ENCODE peak calls at places on chromosome 11, in ten cellular contexts. O, V, N, K, Q, J, Y, W, U and Z are unnamed samples.

GRCh38 chr11:75229466-75229865 is 11.1 kb upstream of the TPBGL start:
- DNase-seq in Q (no peak), Y (no peak), K (no peak), O (no peak), W (no peak), N (no peak), J (no peak), V (no peak), U (no peak), Z (peak)

GRCh38 chr11:85680897-85681296 is 5.1 kb downstream of the CCDC89 start:
- DNase-seq in K (no peak), Q (no peak), N (no peak), W (no peak), Y (no peak), J (no peak), U (no peak), O (no peak), V (no peak), Z (no peak)

GRCh38 chr11:65291613-65292012 is 23.1 kb upstream of the CDC42EP2 start:
- DNase-seq in V (no peak), U (no peak), Y (peak), Q (no peak), K (no peak), O (peak), J (peak), W (no peak), N (peak), Z (no peak)

GRCh38 chr11:81749245-81749644 is 984.4 kb downstream of the FAM181B start:
- DNase-seq in N (no peak), W (no peak), K (no peak), Y (no peak), O (no peak), J (no peak), V (no peak), Q (no peak), U (no peak), Z (no peak)

GRCh38 chr11:76385903-76386302 is 4.8 kb downstream of the GVQW3 start:
- DNase-seq in U (no peak), K (no peak), O (no peak), N (peak), W (no peak), Y (no peak), Q (no peak), V (no peak), J (no peak), Z (no peak)

GRCh38 chr11:131649861-131650260 is 279.4 kb downstream of the NTM start:
- DNase-seq in K (no peak), N (no peak), V (no peak), O (no peak), Q (no peak), J (no peak), Y (no peak), U (no peak), W (no peak), Z (no peak)

GRCh38 chr11:75691804-75692203 is 23.0 kb upstream of the MAP6 start:
- DNase-seq in W (no peak), Y (no peak), O (no peak), V (no peak), U (no peak), J (no peak), N (no peak), Q (no peak), K (no peak), Z (no peak)

GRCh38 chr11:76615950-76616349 is 54.6 kb downstream of the LRRC32 start:
- DNase-seq in U (no peak), Y (no peak), K (no peak), V (no peak), N (no peak), J (peak), Q (no peak), W (no peak), O (peak), Z (no peak)

GRCh38 chr11:111376453-111376871 is 2.6 kb downstream of the POU2AF1 start:
- DNase-seq in J (no peak), K (no peak), V (no peak), W (no peak), Q (no peak), Y (no peak), O (no peak), N (no peak), U (no peak), Z (no peak)

GRCh38 chr11:78715639-78716311 is 141.1 kb upstream of the NARS2 start:
- DNase-seq in W (peak), U (no peak), V (peak), O (peak), Y (peak), Q (peak), J (peak), K (no peak), N (peak), Z (no peak)

GRCh38 chr11:14052198-14052597 is 89.7 kb downstream of the SPON1 start:
- DNase-seq in J (no peak), U (no peak), Q (no peak), K (no peak), V (no peak), Y (no peak), W (no peak), N (no peak), O (no peak), Z (no peak)

GRCh38 chr11:128336203-128336602 is 251.2 kb downstream of the ETS1 start:
- DNase-seq in Q (no peak), W (peak), V (no peak), Y (peak), U (no peak), N (no peak), O (peak), K (peak), J (peak), Z (no peak)

DNA sequence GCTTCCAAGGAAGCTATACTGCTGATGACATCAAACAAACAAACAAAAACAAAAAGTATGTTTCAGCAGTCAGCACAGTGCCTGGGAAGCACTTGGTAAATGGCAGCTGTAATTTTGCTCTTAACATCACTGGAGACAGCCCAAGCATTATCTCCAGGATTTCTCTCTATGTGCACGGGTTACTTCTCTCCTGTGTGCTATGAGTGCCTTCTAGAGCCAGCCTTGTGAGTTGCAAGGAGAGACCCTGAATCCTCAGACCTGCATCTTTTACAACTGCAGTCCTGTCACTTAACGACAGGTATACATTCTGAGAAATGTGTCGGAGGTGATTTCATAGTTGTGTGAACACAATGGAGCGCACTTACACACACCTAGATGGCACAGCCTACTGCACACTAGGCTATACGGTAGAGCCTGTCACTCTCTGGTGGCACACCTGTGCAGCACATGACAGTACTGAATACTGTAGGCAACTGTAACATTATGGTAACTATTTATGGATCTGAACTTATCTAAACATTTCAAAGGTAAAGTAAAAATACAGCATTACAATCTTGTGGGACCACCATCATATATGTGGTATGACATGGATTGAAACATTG is 662.5 kb upstream of the B3GAT1 start:
- DNase-seq in Q (no peak), V (no peak), K (no peak), N (peak), Y (no peak), W (no peak), U (no peak), J (peak), O (no peak), Z (no peak)
- TF ChIP-seq CTCF in Q (peak), V (no peak), K (no peak), N (peak), Y (peak), W (no peak), U (no peak), J (peak), O (no peak), Z (no peak)

DNA sequence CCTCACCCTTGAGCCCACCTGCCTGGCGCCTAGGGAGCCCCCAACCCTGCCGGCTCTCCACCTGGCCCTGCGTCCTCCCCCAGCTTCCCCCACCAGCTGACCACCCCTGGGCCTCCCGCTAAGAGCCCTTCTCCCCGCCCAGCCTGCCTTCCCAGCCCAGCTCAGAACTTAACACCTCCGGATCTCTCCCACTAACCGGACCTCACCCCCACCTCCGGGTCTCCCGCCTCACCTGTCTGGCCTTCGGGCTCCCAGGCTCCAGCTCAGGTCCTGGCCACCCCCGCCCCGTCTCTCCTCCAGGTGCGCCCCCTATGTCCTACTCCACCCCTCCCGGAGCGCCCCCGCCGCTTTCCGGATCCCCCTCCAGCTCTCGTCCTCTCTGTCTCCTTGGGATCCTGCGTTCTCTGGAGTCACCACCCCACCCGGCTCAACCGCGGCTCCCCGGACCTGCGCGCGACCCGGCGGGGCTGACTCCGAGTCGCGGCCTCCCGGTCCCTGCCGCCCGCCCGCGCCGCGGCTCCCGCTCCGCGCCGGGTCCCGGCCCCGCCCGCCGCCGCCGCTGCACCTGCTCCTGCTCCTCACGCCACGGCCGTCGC is at the start of gene KCNJ11:
- DNase-seq in O (no peak), Q (no peak), N (no peak), U (no peak), J (no peak), V (no peak), W (no peak), K (no peak), Y (no peak), Z (no peak)
- TF ChIP-seq CTCF in O (no peak), Q (no peak), N (no peak), U (no peak), J (no peak), V (no peak), W (no peak), K (no peak), Y (no peak), Z (no peak)

GRCh38 chr11:113675565-113675964 is 30.5 kb downstream of the TMPRSS5 start:
- DNase-seq in K (no peak), Q (no peak), N (no peak), U (no peak), V (no peak), Y (no peak), W (no peak), J (no peak), O (no peak), Z (no peak)
- TF ChIP-seq CTCF in K (no peak), Q (no peak), N (no peak), U (no peak), V (no peak), Y (no peak), W (no peak), J (no peak), O (no peak), Z (no peak)

GRCh38 chr11:2955896-2956476 is 26.8 kb upstream of the PHLDA2 start:
- DNase-seq in O (no peak), Y (no peak), Q (no peak), W (no peak), V (no peak), U (no peak), N (no peak), K (no peak), J (peak), Z (no peak)
- TF ChIP-seq CTCF in O (no peak), Y (no peak), Q (no peak), W (no peak), V (no peak), U (no peak), N (no peak), K (no peak), J (peak), Z (no peak)

DNA sequence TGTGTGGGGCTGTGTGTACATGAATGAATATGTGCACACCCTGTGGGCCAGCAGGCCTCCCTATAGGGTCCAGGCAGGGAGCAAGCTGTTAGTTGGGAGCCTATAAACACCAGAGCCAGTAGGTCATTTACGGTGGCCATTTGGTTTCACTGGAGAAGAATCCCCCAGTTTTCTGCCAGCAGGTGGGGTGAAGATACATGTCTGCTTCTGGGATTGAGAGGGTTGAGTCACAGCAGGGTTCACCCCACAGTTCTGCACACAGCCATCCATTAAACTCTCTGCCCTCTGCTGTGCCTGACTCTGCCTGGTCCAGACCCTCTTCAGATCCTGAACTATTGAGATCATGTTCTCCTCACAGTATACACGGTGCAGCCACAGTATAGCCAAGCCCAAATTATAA is 34.9 kb downstream of the BARX2 start:
- DNase-seq in K (no peak), W (no peak), J (no peak), N (peak), O (no peak), V (no peak), Y (no peak), Q (no peak), U (no peak), Z (no peak)
- TF ChIP-seq CTCF in K (no peak), W (no peak), J (no peak), N (peak), O (no peak), V (no peak), Y (no peak), Q (no peak), U (no peak), Z (no peak)

DNA sequence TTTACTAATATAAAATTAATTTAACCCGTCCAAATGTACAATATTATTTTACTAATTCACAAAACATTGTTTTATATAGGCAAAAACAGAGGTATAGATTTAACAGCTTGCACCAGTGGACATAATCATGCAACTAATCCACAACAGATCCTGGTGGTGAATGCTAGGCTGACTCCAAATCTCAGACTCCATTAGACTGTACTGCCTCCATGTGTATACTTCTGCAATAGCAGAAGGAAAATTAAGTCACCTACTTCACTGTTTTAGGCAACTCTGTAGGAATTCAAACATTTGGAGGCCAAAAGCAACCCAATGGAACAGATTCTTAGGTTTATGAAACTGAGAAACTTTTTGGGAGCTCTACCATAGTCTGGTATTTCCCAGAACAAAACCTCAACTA is 30.0 kb upstream of the RAB39A start:
- DNase-seq in U (no peak), W (no peak), K (no peak), N (peak), Y (no peak), V (peak), Q (no peak), O (peak), J (peak), Z (no peak)
- TF ChIP-seq CTCF in U (peak), W (peak), K (peak), N (peak), Y (peak), V (peak), Q (peak), O (peak), J (peak), Z (peak)

GRCh38 chr11:125626381-125626950 is 1.5 kb downstream of the CHEK1 start:
- DNase-seq in J (no peak), Q (no peak), Y (no peak), W (no peak), U (no peak), K (no peak), N (no peak), V (no peak), O (no peak), Z (no peak)
- TF ChIP-seq CTCF in J (peak), Q (peak), Y (peak), W (no peak), U (peak), K (no peak), N (peak), V (no peak), O (peak), Z (peak)

DNA sequence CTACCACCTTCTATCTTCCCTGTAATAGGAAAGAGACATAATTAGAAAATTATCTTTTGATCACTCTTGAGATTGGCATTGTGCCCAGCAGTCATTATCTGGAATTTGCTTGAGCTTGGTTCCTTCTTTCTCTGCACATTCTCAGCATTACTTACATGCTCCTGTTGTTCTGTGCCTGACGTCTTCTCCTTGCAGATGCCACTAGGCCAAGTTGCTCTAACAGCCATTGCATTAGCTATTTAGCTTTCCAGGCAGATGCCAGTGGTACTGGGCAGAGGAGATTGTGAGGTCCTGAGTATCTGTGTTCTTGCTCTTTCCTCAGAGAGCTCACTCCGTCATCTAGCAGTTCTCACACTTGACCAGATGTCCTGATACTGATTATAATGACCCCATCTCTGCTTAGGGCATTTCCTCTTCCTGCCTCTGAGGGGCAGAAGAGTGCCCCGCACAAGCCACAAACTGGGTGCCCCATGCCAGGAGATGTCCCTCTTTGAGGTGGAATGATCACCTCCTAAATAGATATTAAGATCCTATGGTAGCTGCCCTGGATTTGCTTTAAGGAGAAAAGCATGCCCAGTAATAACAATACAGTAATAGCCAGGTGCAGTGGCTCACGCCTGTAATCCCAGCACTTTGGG is 30.7 kb downstream of the ARHGAP1 start:
- DNase-seq in N (no peak), K (no peak), V (no peak), U (no peak), O (no peak), Q (no peak), W (no peak), J (peak), Y (no peak), Z (no peak)
- TF ChIP-seq CTCF in N (peak), K (no peak), V (peak), U (no peak), O (no peak), Q (peak), W (peak), J (peak), Y (no peak), Z (peak)

GRCh38 chr11:119031912-119032280 is 1.2 kb upstream of the SLC37A4 start:
- DNase-seq in U (no peak), W (no peak), V (no peak), O (no peak), Q (no peak), K (no peak), J (no peak), N (no peak), Y (no peak), Z (no peak)

GRCh38 chr11:119029340-119030028 is 1.2 kb downstream of the SLC37A4 start:
- DNase-seq in J (no peak), V (no peak), K (no peak), W (no peak), Y (no peak), Q (no peak), O (no peak), N (peak), U (no peak), Z (no peak)

GRCh38 chr11:119030029-119030328 is 698 bp downstream of the SLC37A4 start:
- DNase-seq in J (no peak), W (no peak), K (no peak), N (no peak), Y (no peak), O (no peak), V (no peak), Q (no peak), U (no peak), Z (no peak)

GRCh38 chr11:119029069-119029339 is 1.7 kb downstream of the SLC37A4 start:
- DNase-seq in K (no peak), Y (no peak), V (no peak), O (no peak), Q (no peak), J (no peak), U (no peak), W (no peak), N (no peak), Z (no peak)

DNA sequence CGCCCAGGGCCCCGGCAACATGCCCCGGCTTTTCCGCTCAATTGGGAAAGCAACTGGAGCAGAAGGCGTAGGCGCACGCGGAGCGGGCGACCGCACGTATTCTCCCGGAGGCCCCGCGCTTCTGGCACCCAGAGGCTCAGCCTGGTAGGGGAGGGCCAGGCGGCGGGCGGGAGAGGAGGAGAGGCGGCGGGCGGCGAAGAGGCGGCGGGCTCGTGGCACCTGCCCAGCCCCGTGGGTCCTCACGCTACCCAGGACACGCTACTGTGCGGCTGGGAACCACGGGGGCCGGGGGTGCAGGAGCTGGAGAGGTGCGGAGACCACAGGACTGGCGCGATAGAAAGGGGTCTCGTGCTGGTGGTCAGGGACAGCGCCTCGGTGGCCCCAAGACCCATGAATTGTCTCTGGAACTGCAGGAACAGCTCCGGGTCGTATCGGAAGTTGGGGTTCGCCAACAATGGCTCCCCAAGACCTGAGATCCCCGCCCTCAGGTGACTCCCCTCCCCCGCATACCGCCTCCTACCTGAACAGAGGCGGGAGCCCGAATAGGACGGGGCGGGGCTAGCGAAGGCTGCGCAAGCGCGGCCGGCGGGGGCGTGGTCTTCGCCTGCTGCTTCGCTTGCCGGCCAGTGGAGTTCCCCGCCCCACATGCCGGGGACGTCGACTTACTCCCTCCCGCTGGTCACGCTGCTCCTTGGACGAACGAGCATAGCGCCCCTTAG is at the start of gene SLC37A4:
- DNase-seq in Q (peak), Y (peak), V (peak), O (peak), J (peak), W (peak), U (peak), K (peak), N (peak), Z (peak)
- TF ChIP-seq CTCF in Q (peak), Y (peak), V (peak), O (no peak), J (no peak), W (peak), U (no peak), K (peak), N (peak), Z (peak)

GRCh38 chr11:12118940-12119339 is 8.6 kb downstream of the MICAL2 start:
- DNase-seq in N (no peak), Y (no peak), U (no peak), O (no peak), Q (no peak), V (no peak), J (no peak), K (no peak), W (no peak), Z (no peak)
- TF ChIP-seq CTCF in N (no peak), Y (no peak), U (no peak), O (no peak), Q (no peak), V (no peak), J (peak), K (no peak), W (no peak), Z (no peak)